ENCODE peak calls at places on chromosome 16, in seven cellular contexts. N is GM12878, S is SK-N-SH, M is K562, T is H1, A is HepG2, G is GM12891. E is an unnamed sample.

GRCh38 chr16:72963508-72963907 is 84.4 kb downstream of the ZFHX3 start:
- DNase-seq in N (no peak), S (no peak), M (no peak), T (no peak), A (no peak), G (no peak), E (no peak)

GRCh38 chr16:23874613-23875294 is 39.0 kb downstream of the PRKCB start:
- DNase-seq in N (no peak), S (no peak), M (no peak), T (no peak), A (no peak), G (no peak), E (no peak)

GRCh38 chr16:5176505-5176904 is 78.9 kb upstream of the EEF2KMT start:
- DNase-seq in N (no peak), S (no peak), M (no peak), T (no peak), A (no peak), G (no peak), E (no peak)

GRCh38 chr16:58850627-58851024 is 116.5 kb upstream of the GOT2 start:
- DNase-seq in N (no peak), S (no peak), M (peak), T (no peak), A (no peak), G (no peak), E (no peak)

GRCh38 chr16:88194397-88195020 is 188.2 kb upstream of the ZNF469 start:
- DNase-seq in N (no peak), S (peak), M (no peak), T (no peak), A (peak), G (no peak), E (no peak)

GRCh38 chr16:471353-472198 is 46.1 kb downstream of the RAB11FIP3 start:
- DNase-seq in N (no peak), S (peak), M (no peak), T (peak), A (no peak), G (no peak), E (no peak)

GRCh38 chr16:85507342-85507741 is 105.8 kb upstream of the GSE1 start:
- DNase-seq in N (no peak), S (no peak), M (no peak), T (no peak), A (no peak), G (no peak), E (no peak)

GRCh38 chr16:55662641-55663040 is 6.9 kb downstream of the SLC6A2 start:
- DNase-seq in N (no peak), S (no peak), M (no peak), T (no peak), A (no peak), G (no peak), E (no peak)

GRCh38 chr16:84614914-84615813 is 2.7 kb downstream of the COTL1 start:
- DNase-seq in N (no peak), S (no peak), M (no peak), T (no peak), A (no peak), G (no peak), E (no peak)

GRCh38 chr16:90019543-90020259 is 445 bp upstream of the DBNDD1 start:
- DNase-seq in N (no peak), S (peak), M (peak), T (no peak), A (peak), G (peak), E (no peak)

GRCh38 chr16:89318430-89318758 is 100.9 kb downstream of the ZNF778 start:
- DNase-seq in N (no peak), S (no peak), M (no peak), T (no peak), A (no peak), G (no peak), E (no peak)

GRCh38 chr16:69465083-69465721 is 40.8 kb downstream of the CYB5B start:
- DNase-seq in N (peak), S (no peak), M (peak), T (no peak), A (peak), G (no peak), E (no peak)

GRCh38 chr16:81500833-81501521 is 56.4 kb downstream of the CMIP start:
- DNase-seq in N (no peak), S (no peak), M (no peak), T (no peak), A (no peak), G (no peak), E (no peak)

GRCh38 chr16:89506791-89507191 is 1.4 kb upstream of the SPG7 start:
- DNase-seq in N (no peak), S (no peak), M (peak), T (no peak), A (no peak), G (no peak), E (no peak)

GRCh38 chr16:87457724-87458423 is 35.0 kb downstream of the ZCCHC14 start:
- DNase-seq in N (peak), S (peak), M (no peak), T (peak), A (no peak), G (no peak), E (no peak)

DNA sequence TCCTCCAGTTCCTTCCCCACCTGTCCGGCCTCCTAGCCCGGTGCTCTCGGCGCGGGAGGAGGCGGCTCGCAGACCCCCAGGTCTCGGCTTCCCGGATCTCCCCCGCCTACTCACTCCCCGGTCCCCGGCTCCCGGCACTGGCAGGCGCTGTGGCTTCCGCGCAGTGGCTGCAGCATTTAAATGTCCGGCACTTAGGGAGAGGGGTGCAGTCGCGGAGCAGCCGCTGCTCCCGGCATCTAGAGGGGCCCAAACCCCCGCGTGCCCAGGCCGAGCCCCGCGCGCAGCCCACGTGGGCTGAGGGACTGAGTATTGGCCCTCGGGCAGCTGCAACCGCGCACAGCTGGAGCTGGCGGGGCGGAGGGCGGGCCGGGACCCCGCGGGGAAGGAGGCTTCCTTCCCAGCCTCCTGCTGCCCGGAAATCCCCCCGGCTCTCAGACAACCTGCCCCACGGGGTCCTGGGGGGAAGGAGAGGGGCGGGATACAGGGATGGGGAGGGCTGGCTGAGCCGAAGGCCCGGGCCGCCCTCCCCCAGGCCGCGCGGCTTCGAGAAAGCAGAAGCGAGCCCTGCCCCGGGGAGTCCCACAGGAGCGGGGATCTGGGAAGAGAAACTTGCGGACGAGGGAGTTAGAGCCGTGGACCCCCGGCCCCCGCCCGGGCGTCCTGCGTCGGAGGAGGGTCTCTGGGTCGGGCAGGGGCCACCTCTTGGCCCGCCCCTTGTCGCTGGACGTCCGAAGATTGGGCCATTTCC is 429 bp upstream of the MMP25 start:
- DNase-seq in N (no peak), S (peak), M (no peak), T (no peak), A (no peak), G (no peak), E (peak)
- TF ChIP-seq TAF1 in N (no peak), S (no peak), M (no peak), T (peak), A (no peak), G (no peak), E (no peak)

GRCh38 chr16:66651474-66651765 is 45.1 kb downstream of the CMTM4 start:
- DNase-seq in N (no peak), S (no peak), M (no peak), T (no peak), A (no peak), G (no peak), E (no peak)

GRCh38 chr16:66651965-66652364 is 44.6 kb downstream of the CMTM4 start:
- DNase-seq in N (no peak), S (no peak), M (no peak), T (no peak), A (no peak), G (no peak), E (no peak)

GRCh38 chr16:66656547-66656946 is 40.0 kb downstream of the CMTM4 start:
- DNase-seq in N (no peak), S (no peak), M (no peak), T (no peak), A (no peak), G (no peak), E (no peak)

GRCh38 chr16:66652661-66653060 is 43.9 kb downstream of the CMTM4 start:
- DNase-seq in N (no peak), S (no peak), M (no peak), T (no peak), A (no peak), G (no peak), E (no peak)

GRCh38 chr16:66653581-66654350 is 42.8 kb downstream of the CMTM4 start:
- DNase-seq in N (no peak), S (no peak), M (no peak), T (no peak), A (no peak), G (no peak), E (no peak)
- TF ChIP-seq TAF1 in N (no peak), S (no peak), M (no peak), T (no peak), A (no peak), G (no peak), E (no peak)

GRCh38 chr16:53183442-53183841 is 128.7 kb downstream of the CHD9 start:
- DNase-seq in N (no peak), S (no peak), M (no peak), T (no peak), A (peak), G (no peak), E (no peak)
- TF ChIP-seq TAF1 in N (no peak), S (no peak), M (no peak), T (no peak), A (no peak), G (no peak), E (no peak)

DNA sequence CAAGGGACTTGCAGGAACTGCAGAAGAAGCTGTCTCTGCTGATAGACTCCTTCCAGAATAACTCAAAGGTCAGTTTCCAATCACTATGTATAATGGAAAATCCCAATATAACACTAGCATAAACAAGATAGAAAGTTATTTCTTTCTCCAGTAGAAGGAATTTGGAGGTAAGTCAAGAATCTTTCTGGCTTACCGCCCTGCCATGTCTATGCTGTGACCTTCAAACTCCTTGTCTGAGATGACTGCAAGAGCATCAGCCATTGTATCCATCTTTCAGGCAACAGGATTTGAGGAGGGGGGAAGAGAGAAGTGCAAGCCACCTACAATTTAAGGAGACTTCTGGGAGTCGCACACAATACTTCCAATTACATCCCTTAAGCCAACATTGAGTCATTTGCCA is 2.7 kb downstream of the LDAF1 start:
- DNase-seq in N (no peak), S (no peak), M (no peak), T (no peak), A (no peak), G (no peak), E (no peak)
- TF ChIP-seq TAF1 in N (no peak), S (no peak), M (no peak), T (no peak), A (no peak), G (no peak), E (no peak)

DNA sequence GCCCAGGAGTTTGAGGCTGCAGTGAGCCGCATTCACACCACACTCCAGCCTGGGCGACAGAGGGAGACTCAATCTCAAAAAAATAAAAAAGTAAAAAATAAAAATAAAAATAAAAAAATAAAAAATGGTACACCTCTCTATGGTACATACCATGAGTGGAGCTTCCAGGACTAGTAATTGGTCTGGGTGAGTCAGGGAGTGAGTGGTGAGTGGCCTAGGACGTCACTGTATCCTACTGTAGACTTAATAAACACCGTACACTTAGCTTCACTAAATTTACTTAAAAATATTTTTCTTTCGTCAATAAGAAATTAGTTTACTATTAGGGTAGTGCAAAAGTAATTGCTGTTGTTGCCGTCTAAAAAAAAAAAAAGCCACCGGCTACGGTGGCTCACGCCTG is 9.0 kb downstream of the CDH5 start:
- DNase-seq in N (no peak), S (no peak), M (no peak), T (no peak), A (no peak), G (no peak), E (no peak)
- TF ChIP-seq TAF1 in N (no peak), S (no peak), M (no peak), T (no peak), A (no peak), G (no peak), E (no peak)

GRCh38 chr16:30187971-30188561 is 4.7 kb downstream of the CORO1A start:
- DNase-seq in N (no peak), S (no peak), M (no peak), T (no peak), A (no peak), G (no peak), E (no peak)

GRCh38 chr16:30186782-30187555 is 3.6 kb downstream of the CORO1A start:
- DNase-seq in N (peak), S (peak), M (peak), T (no peak), A (peak), G (no peak), E (peak)

GRCh38 chr16:30186444-30186781 is 3.0 kb downstream of the CORO1A start:
- DNase-seq in N (no peak), S (no peak), M (no peak), T (no peak), A (no peak), G (no peak), E (no peak)

GRCh38 chr16:30185683-30186421 is 2.5 kb downstream of the CORO1A start:
- DNase-seq in N (peak), S (peak), M (no peak), T (no peak), A (no peak), G (peak), E (peak)

DNA sequence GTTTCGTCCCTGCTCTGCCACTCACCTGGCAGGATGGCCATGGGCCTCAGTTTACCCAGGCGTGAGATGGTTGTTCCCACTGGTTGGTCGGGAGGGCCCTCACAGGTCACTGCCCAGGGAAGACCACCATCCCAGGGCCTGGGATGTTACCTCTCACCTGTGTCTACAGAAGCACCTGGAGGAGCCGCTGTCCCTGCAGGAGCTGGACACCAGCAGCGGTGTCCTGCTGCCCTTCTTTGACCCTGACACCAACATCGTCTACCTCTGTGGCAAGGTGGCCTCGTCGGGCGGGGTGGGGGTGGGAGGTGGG is 4.1 kb downstream of the CORO1A start:
- DNase-seq in N (no peak), S (no peak), M (no peak), T (no peak), A (no peak), G (no peak), E (no peak)
- TF ChIP-seq TAF1 in N (no peak), S (no peak), M (no peak), T (no peak), A (no peak), G (no peak), E (no peak)

DNA sequence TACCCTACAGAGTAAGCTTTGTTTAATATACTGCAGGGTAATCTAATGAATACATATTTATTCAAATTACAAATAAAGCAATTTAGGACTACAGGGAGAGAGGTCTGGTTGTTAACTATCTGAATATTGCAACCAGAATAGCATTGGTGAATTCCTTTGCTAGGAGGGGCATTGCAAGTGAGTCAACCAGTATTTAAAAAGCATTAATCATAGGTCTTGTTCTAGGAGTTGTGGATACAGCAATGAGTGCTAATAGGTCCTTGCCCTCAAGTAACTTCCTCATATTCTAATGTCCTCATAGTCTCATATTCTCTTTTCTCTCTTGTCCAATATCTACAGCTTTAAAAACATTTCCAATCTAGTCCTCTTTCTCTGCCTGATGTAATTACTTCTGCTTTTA is 531.3 kb downstream of the CDH11 start:
- DNase-seq in N (no peak), S (no peak), M (no peak), T (no peak), A (no peak), G (no peak), E (no peak)
- TF ChIP-seq TAF1 in N (no peak), S (no peak), M (no peak), T (no peak), A (no peak), G (no peak), E (no peak)